ENCODE peak calls at places on chromosomes 5 and 9, in four cellular contexts. W is dorsolateral prefrontal cortex, M is stomach, T is GM06990. B is an unnamed sample.

GRCh38 chr9:4293293-4293931 is 6.5 kb downstream of the GLIS3 start:
- DNase-seq in W (no peak), M (no peak), T (no peak), B (no peak)

GRCh38 chr5:73899055-73899454 is 273.1 kb downstream of the ARHGEF28 start:
- DNase-seq in W (no peak), M (no peak), T (peak), B (peak)

GRCh38 chr5:82364497-82364896 is 86.3 kb upstream of the RPS23 start:
- DNase-seq in W (no peak), M (no peak), T (no peak), B (no peak)

GRCh38 chr5:171966270-171966669 is 40.2 kb downstream of the FBXW11 start:
- DNase-seq in W (no peak), M (no peak), T (no peak), B (no peak)

GRCh38 chr5:139915834-139916233 is 120.2 kb downstream of the PSD2 start:
- DNase-seq in W (no peak), M (no peak), T (no peak), B (no peak)

GRCh38 chr5:89081360-89081759 is 198.4 kb upstream of the MEF2C start:
- DNase-seq in W (no peak), M (no peak), T (no peak), B (no peak)

GRCh38 chr9:131837836-131838235 is 98.0 kb upstream of the RAPGEF1 start:
- DNase-seq in W (no peak), M (no peak), T (no peak), B (no peak)

GRCh38 chr5:153352685-153353219 is 137.7 kb upstream of the GRIA1 start:
- DNase-seq in W (no peak), M (no peak), T (peak), B (peak)

GRCh38 chr5:57805170-57805569 is 322.6 kb upstream of the ACTBL2 start:
- DNase-seq in W (no peak), M (no peak), T (no peak), B (no peak)

GRCh38 chr9:37956423-37956820 is 52.5 kb upstream of the SLC25A51 start:
- DNase-seq in W (no peak), M (no peak), T (no peak), B (no peak)

GRCh38 chr5:172724658-172725183 is 46.3 kb downstream of the DUSP1 start:
- DNase-seq in W (no peak), M (no peak), T (no peak), B (no peak)

GRCh38 chr9:38347946-38348345 is 44.6 kb upstream of the ALDH1B1 start:
- DNase-seq in W (no peak), M (no peak), T (no peak), B (no peak)

GRCh38 chr5:103098993-103099392 is 20.9 kb downstream of the GIN1 start:
- DNase-seq in W (no peak), M (no peak), T (no peak), B (no peak)

GRCh38 chr5:172509405-172509781 is 55.1 kb upstream of the SH3PXD2B start:
- DNase-seq in W (peak), M (no peak), T (no peak), B (no peak)

GRCh38 chr5:150309101-150309897 is 6.6 kb upstream of the ARSI start:
- DNase-seq in W (no peak), M (no peak), T (no peak), B (no peak)

GRCh38 chr9:82797539-82797938 is 265.4 kb downstream of the RASEF start:
- DNase-seq in W (no peak), M (peak), T (no peak), B (no peak)

GRCh38 chr5:157442989-157443619 is 16.9 kb upstream of the NIPAL4 start:
- DNase-seq in W (no peak), M (no peak), T (no peak), B (no peak)

GRCh38 chr9:16410601-16411285 is 459.7 kb downstream of the BNC2 start:
- DNase-seq in W (no peak), M (no peak), T (no peak), B (no peak)

GRCh38 chr9:132538071-132538470 is 44.3 kb upstream of the BARHL1 start:
- DNase-seq in W (no peak), M (no peak), T (no peak), B (no peak)

GRCh38 chr5:79640571-79641055 is 28.4 kb downstream of the TENT2 start:
- DNase-seq in W (no peak), M (no peak), T (no peak), B (no peak)

GRCh38 chr5:5387192-5387591 is 35.3 kb upstream of the ICE1 start:
- DNase-seq in W (no peak), M (no peak), T (no peak), B (no peak)

GRCh38 chr5:157303667-157304327 is 37.9 kb downstream of the CYFIP2 start:
- DNase-seq in W (no peak), M (no peak), T (no peak), B (no peak)

GRCh38 chr9:36144322-36145206 is 8.0 kb downstream of the GLIPR2 start:
- DNase-seq in W (no peak), M (no peak), T (no peak), B (no peak)

GRCh38 chr5:57450991-57451876 is 31.4 kb downstream of the ACTBL2 start:
- DNase-seq in W (no peak), M (no peak), T (no peak), B (no peak)

GRCh38 chr5:108119123-108119522 is 262.8 kb downstream of the FBXL17 start:
- DNase-seq in W (no peak), M (no peak), T (no peak), B (no peak)

GRCh38 chr5:17113174-17113941 is 104.1 kb upstream of the BASP1 start:
- DNase-seq in W (no peak), M (no peak), T (no peak), B (no peak)

GRCh38 chr9:23492126-23493002 is 333.7 kb downstream of the ELAVL2 start:
- DNase-seq in W (no peak), M (no peak), T (no peak), B (peak)

GRCh38 chr5:151699071-151699901 is 12.6 kb upstream of the SPARC start:
- DNase-seq in W (no peak), M (peak), T (no peak), B (no peak)

GRCh38 chr9:125438506-125439433 is 177.1 kb downstream of the GAPVD1 start:
- DNase-seq in W (no peak), M (peak), T (no peak), B (no peak)

GRCh38 chr9:16131269-16131668 is 578.4 kb downstream of the CCDC171 start:
- DNase-seq in W (no peak), M (no peak), T (no peak), B (no peak)

GRCh38 chr5:172508471-172509404 is 54.4 kb upstream of the SH3PXD2B start:
- DNase-seq in W (no peak), M (no peak), T (no peak), B (no peak)

GRCh38 chr5:79990205-79990597 is 861 bp downstream of the MTX3 start:
- DNase-seq in W (no peak), M (no peak), T (peak), B (peak)

GRCh38 chr5:160152901-160153300 is 33.7 kb upstream of the PWWP2A start:
- DNase-seq in W (no peak), M (no peak), T (peak), B (no peak)

GRCh38 chr9:7788772-7789171 is 10.8 kb downstream of the DMAC1 start:
- DNase-seq in W (peak), M (no peak), T (no peak), B (no peak)

DNA sequence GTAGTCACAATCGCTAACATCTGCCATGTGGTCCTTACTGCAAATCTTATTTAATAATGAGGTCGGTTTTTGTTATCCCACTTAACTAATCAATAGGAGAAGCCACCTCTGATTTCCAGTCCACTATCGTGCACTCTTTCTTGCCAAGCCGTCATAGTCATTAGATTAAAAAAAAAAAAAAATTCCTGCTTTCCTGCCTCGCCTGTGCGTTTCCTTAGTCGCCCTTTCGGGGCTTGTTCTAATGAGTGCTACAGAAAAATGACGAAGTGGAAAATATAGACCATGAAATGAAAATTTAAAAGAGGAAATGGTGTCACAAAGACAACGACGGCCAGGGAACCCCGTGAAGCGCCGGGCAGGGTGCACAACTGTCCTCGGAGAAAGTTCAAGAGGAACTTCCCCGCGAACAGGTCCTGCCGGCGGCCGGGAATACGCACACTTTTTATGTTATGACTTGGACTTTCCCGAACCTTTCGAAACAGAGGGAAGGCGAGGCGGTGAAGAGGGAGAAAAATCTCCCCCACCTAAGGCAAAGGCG is 312 bp upstream of the RUFY1 start:
- DNase-seq in W (no peak), M (no peak), T (peak), B (peak)
- TF ChIP-seq CTCF in W (no peak), M (no peak), T (no peak), B (no peak)

DNA sequence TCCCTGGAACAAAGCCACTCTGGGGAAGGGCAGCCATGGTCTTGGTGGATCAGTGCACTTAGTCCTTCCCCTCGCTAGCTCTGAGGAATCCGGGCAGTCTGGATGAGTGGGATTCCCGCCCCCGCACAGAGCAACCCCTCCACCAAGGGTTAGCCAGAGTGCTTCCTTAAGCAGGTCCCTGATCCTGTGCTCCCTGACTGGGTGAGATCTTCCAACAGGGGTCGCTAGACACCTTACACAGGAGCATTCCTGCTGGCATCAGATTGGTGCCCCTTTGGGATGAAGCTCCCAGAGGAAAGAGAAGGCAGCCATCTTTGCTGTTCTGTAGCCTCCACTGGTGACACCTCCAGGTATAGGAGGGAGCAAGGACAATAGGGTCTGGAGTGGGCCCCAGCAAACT is 228.8 kb downstream of the AP3B1 start:
- DNase-seq in W (no peak), M (no peak), T (no peak), B (no peak)
- TF ChIP-seq CTCF in W (no peak), M (no peak), T (peak), B (peak)

GRCh38 chr5:133996683-133997252 is 8.0 kb downstream of the VDAC1 start:
- DNase-seq in W (peak), M (no peak), T (no peak), B (no peak)
- TF ChIP-seq CTCF in W (no peak), M (no peak), T (peak), B (peak)

DNA sequence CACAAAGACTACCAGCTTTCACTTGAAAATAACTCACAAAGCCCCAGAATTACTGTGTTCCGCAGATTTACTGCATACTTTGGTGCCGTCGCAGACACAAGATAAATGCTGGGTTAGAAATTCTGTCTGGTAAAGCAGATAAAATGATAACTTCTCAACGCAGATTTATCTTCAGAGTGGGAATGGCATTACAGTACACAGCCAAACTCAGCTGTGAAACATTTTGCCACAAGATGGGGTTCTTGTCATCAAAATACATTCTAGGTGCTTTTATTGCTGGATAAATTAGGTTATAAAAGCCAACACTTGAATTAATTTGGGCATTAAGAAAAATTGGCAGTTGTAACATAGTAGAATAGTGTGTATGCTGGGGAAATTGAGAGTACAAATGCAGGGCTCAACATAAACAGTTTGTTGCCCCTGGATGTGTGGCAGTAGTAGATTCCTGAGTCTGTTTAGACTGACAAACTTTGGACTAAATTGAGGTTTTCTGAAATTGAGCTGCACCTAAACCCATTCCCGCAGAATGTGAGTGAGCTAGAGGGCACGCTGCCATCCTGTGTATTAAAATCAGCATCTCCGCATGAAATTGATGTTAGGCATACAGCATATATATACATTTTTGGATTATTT is 61.1 kb downstream of the LMNB1 start:
- DNase-seq in W (no peak), M (no peak), T (no peak), B (no peak)
- TF ChIP-seq CTCF in W (peak), M (no peak), T (no peak), B (peak)

GRCh38 chr9:88025411-88026132 is 51.2 kb upstream of the CDK20 start:
- DNase-seq in W (no peak), M (no peak), T (no peak), B (no peak)
- TF ChIP-seq CTCF in W (no peak), M (no peak), T (no peak), B (no peak)

DNA sequence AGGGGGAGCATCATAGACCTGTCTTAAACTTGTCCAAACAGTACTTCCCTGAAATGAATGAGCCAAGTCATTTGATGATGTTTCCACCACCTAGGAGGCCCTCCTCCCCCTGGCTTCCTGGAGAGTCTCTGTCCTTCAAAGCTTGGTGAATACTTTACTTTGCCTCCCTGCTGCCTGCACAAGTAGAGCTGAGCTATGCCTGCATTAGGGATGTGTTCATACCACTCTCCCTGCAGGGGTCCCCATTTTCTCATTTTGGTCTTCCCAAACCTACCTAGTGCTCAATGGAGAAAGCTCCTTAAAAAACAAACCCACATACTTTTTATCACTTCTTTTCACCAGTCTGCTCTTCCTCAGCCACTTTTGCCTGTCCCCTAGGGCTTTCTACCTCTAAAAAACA is 7.7 kb downstream of the CCNI2 start:
- DNase-seq in W (no peak), M (no peak), T (no peak), B (no peak)
- TF ChIP-seq CTCF in W (peak), M (no peak), T (no peak), B (peak)

DNA sequence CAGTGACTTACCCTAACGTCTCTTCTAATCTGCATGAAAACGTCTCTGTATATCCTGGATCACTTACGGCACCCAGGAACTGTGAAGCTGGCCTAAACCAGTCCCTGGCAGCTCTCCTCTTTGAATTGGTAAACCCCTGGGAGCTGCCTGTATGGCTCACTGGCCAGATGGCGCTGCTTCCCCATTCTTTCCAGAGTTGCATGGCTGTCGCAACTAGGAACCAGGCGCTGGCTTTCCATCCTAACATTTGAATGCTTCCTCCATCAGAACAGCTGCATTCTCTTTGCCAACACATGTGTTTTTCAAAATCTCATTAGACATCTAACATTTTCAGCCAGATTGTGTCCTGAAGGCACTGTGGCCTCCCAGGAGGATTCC is 8.0 kb upstream of the PCA3 start:
- DNase-seq in W (peak), M (no peak), T (no peak), B (no peak)
- TF ChIP-seq CTCF in W (peak), M (no peak), T (peak), B (peak)

B was measured in GM10248.